ENCODE peak calls at places on chromosomes 11 and 22, in four cellular contexts. X is colonic mucosa, T is H9, C is breast epithelium. Z is an unnamed sample.
A peak's percentile ranks its signal among the peaks of the same experiment; 100 is the strongest.

GRCh38 chr22:29731058-29731850 is 11.5 kb downstream of the CABP7 start:
- DNase-seq in X (no peak), T (no peak), C (no peak), Z (no peak)

GRCh38 chr11:14299921-14300320 is 59.1 kb downstream of the RRAS2 start:
- DNase-seq in X (no peak), T (no peak), C (no peak), Z (no peak)

GRCh38 chr11:126039485-126040271 is 23.0 kb downstream of the CDON start:
- DNase-seq in X (no peak), T (no peak), C (no peak), Z (no peak)

GRCh38 chr11:110173775-110174644 is 80.8 kb downstream of the ZC3H12C start:
- DNase-seq in X (peak; percentile 68), T (peak; percentile 83), C (no peak), Z (no peak)

GRCh38 chr11:79417069-79417920 is 23.5 kb downstream of the TENM4 start:
- DNase-seq in X (no peak), T (no peak), C (no peak), Z (no peak)

GRCh38 chr11:132035736-132036135 is 665.3 kb downstream of the NTM start:
- DNase-seq in X (no peak), T (no peak), C (no peak), Z (no peak)

GRCh38 chr11:596374-596773 is 19.4 kb downstream of the IRF7 start:
- DNase-seq in X (no peak), T (no peak), C (no peak), Z (no peak)

GRCh38 chr22:37162221-37163095 is 12.7 kb upstream of the IL2RB start:
- DNase-seq in X (no peak), T (no peak), C (no peak), Z (no peak)

GRCh38 chr11:123020968-123021367 is 39.3 kb upstream of the BSX start:
- DNase-seq in X (no peak), T (peak; percentile 70), C (no peak), Z (no peak)

GRCh38 chr11:112588252-112588668 is 327.6 kb upstream of the PLET1 start:
- DNase-seq in X (peak; percentile 40), T (peak; percentile 67), C (no peak), Z (peak; percentile 13)

GRCh38 chr11:64186205-64187165 is 514 bp downstream of the STIP1 start:
- DNase-seq in X (peak; percentile 60), T (no peak), C (no peak), Z (no peak)

GRCh38 chr22:37228106-37229011 is 15.7 kb downstream of the RAC2 start:
- DNase-seq in X (no peak), T (no peak), C (no peak), Z (no peak)

GRCh38 chr11:17988465-17988864 is 24.4 kb downstream of the SERGEF start:
- DNase-seq in X (no peak), T (no peak), C (no peak), Z (no peak)

GRCh38 chr11:17987826-17988225 is 25.0 kb downstream of the SERGEF start:
- DNase-seq in X (no peak), T (no peak), C (no peak), Z (no peak)

GRCh38 chr11:17986711-17987220 is 26.1 kb downstream of the SERGEF start:
- DNase-seq in X (no peak), T (no peak), C (no peak), Z (no peak)

GRCh38 chr11:17985517-17985916 is 27.3 kb downstream of the SERGEF start:
- DNase-seq in X (no peak), T (no peak), C (no peak), Z (no peak)

GRCh38 chr11:17986007-17986710 is 26.7 kb downstream of the SERGEF start:
- DNase-seq in X (no peak), T (no peak), C (no peak), Z (no peak)
- H3K27ac ChIP-seq in X (no peak overlapping the region), T (no peak overlapping the region), C (peak overlapping the region; percentile 59), Z (peak overlapping the region; percentile 77)

GRCh38 chr11:2644844-2645778 is 54.7 kb downstream of the KCNQ1OT1 start:
- DNase-seq in X (no peak), T (no peak), C (no peak), Z (no peak)
- H3K9me3 ChIP-seq in X (peaks cover 6% of the 10 kb centered on the region), T (peaks cover 42% of the 10 kb centered on the region), C (peaks cover 78% of the 10 kb centered on the region), Z (peaks cover 77% of the 10 kb centered on the region)

GRCh38 chr11:117629891-117630538 is 167.0 kb downstream of the DSCAML1 start:
- DNase-seq in X (no peak), T (no peak), C (no peak), Z (no peak)

GRCh38 chr11:117629146-117629545 is 167.9 kb downstream of the DSCAML1 start:
- DNase-seq in X (no peak), T (no peak), C (no peak), Z (no peak)

GRCh38 chr11:117626576-117626975 is 170.4 kb downstream of the DSCAML1 start:
- DNase-seq in X (no peak), T (no peak), C (no peak), Z (no peak)

GRCh38 chr11:117625237-117625636 is 171.8 kb downstream of the DSCAML1 start:
- DNase-seq in X (no peak), T (no peak), C (no peak), Z (no peak)

DNA sequence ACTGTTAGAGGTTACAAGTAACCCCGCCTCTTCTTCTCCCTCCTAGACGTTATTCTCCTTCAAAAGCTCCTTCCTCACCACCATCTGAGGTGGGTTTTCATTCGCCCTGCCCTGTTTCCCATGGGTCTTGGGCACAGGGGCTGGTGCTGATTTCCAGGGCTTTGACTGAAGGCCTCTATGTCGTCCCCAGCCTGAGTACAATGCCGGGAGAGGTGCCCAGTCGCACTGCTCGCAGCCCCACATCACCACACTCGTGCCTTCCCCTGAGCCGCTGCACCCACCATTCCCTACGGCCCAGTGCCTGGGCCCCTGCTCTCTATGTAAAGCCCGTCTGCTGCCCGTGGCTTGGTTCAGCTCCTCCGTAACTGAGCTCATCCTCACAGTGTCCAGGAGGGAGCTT is 169.8 kb downstream of the DSCAML1 start:
- DNase-seq in X (no peak), T (no peak), C (no peak), Z (no peak)
- H3K27ac ChIP-seq in X (no peak overlapping the region), T (no peak overlapping the region), C (no peak overlapping the region), Z (no peak overlapping the region)

GRCh38 chr22:47333625-47334024 is 571.2 kb downstream of the TBC1D22A start:
- DNase-seq in X (no peak), T (no peak), C (no peak), Z (no peak)
- H3K9me3 ChIP-seq in X (no peaks in the 10 kb centered on the region), T (peaks cover 86% of the 10 kb centered on the region), C (peaks cover 8% of the 10 kb centered on the region), Z (no peaks in the 10 kb centered on the region)

DNA sequence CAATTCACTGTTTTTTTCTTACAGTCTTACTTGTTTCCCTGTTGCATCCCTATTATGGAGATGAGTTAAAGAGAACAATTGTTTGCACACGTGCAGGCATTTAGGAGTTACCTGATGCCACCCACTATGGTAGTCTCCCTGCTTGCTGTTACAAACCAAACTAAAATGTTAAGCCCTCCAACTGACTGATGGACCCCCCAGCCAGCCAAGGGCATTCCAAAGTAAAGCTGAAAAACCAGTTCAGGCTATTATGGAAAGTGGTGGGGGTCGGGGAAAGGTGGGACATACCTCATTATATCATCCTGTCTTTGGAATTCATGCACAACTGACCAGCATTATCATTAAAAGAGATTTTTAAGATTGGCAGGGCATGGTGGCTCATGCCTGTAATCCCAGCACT is 47.0 kb upstream of the GNAZ start:
- DNase-seq in X (no peak), T (no peak), C (no peak), Z (no peak)
- H3K27ac ChIP-seq in X (no peak overlapping the region), T (no peak overlapping the region), C (no peak overlapping the region), Z (no peak overlapping the region)

DNA sequence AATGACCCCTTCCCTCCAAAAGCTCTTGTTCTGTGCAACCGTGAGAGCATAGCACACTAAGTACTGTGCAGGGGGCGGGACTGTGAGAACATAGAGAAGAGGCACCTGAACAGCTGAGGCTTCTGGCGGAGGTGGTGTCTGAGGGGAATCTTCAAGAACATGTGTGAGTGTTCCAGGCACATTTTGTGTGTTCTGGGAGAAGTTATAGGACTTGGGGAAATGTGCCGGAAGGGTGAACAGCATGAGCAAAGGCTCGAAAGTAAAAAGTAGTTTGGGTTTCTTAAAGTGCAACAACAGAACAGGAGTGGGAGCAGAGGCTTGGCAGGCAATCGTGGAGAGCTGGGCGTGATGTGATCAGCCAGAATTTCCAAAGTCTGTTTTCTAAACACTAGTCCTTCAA is 12.4 kb upstream of the SYN3 start:
- DNase-seq in X (no peak), T (no peak), C (no peak), Z (no peak)
- H3K9me3 ChIP-seq in X (no peaks in the 10 kb centered on the region), T (no peaks in the 10 kb centered on the region), C (no peaks in the 10 kb centered on the region), Z (no peaks in the 10 kb centered on the region)

GRCh38 chr22:21641417-21641794 is 696 bp upstream of the SDF2L1 start:
- DNase-seq in X (peak; percentile 68), T (peak; percentile 60), C (no peak), Z (no peak)
- H3K27ac ChIP-seq in X (peak overlapping the region; percentile 25), T (no peak overlapping the region), C (peak overlapping the region; percentile 61), Z (peak overlapping the region; percentile 60)

GRCh38 chr22:20283674-20284066 is 15.6 kb upstream of the RTN4R start:
- DNase-seq in X (no peak), T (no peak), C (no peak), Z (no peak)
- H3K9me3 ChIP-seq in X (no peaks in the 10 kb centered on the region), T (no peaks in the 10 kb centered on the region), C (no peaks in the 10 kb centered on the region), Z (no peaks in the 10 kb centered on the region)

GRCh38 chr11:134120143-134120850 is 51.4 kb downstream of the JAM3 start:
- DNase-seq in X (peak; percentile 23), T (no peak), C (no peak), Z (no peak)
- H3K27ac ChIP-seq in X (peak overlapping the region; percentile 61), T (no peak overlapping the region), C (peak overlapping the region; percentile 79), Z (peak overlapping the region; percentile 93)

GRCh38 chr11:97069160-97069559 is 679.3 kb downstream of the JRKL start:
- DNase-seq in X (no peak), T (no peak), C (no peak), Z (no peak)
- H3K9me3 ChIP-seq in X (no peaks in the 10 kb centered on the region), T (no peaks in the 10 kb centered on the region), C (peaks cover 33% of the 10 kb centered on the region), Z (peaks cover 20% of the 10 kb centered on the region)